ENCODE peak calls at places on chromosomes 16 and 17, in five cellular contexts. S is A549, Q is IMR-90, R is SK-N-SH, X is K562. O is an unnamed sample.
A peak's percentile ranks its signal among the peaks of the same experiment; 100 is the strongest.

GRCh38 chr17:6639014-6639650 is 1.4 kb downstream of the KIAA0753 start:
- DNase-seq in X (peak; percentile 25), S (no peak), R (no peak), Q (no peak), O (no peak)

GRCh38 chr16:49654425-49654824 is 201.5 kb downstream of the ZNF423 start:
- DNase-seq in Q (no peak), X (no peak), S (no peak), R (no peak), O (no peak)

GRCh38 chr17:7436556-7437368 is 1.5 kb downstream of the TMEM102 start:
- DNase-seq in R (peak; percentile 80), Q (peak; percentile 75), S (peak; percentile 92), X (no peak), O (no peak)

GRCh38 chr17:81514735-81515529 is 2.3 kb upstream of the ACTG1 start:
- DNase-seq in X (peak; percentile 31), Q (peak; percentile 82), R (peak; percentile 90), S (peak; percentile 86), O (no peak)

GRCh38 chr17:77248216-77249054 is 107.7 kb downstream of the SEC14L1 start:
- DNase-seq in Q (no peak), R (no peak), S (no peak), X (no peak), O (no peak)

GRCh38 chr16:53703590-53704444 is at the start of the genes FTO and RPGRIP1L:
- DNase-seq in X (peak; percentile 93), R (peak; percentile 93), Q (peak; percentile 99), S (peak; percentile 99), O (peak; percentile 98)

GRCh38 chr17:18141210-18141803 is 32.8 kb downstream of the MYO15A start:
- DNase-seq in X (peak; percentile 35), Q (peak; percentile 55), R (peak; percentile 72), S (peak; percentile 64), O (no peak)

GRCh38 chr17:46127524-46127923 is 65.7 kb downstream of the KANSL1 start:
- DNase-seq in X (no peak), S (no peak), R (no peak), Q (no peak), O (no peak)

GRCh38 chr16:13150181-13150885 is 248.9 kb downstream of the SHISA9 start:
- DNase-seq in X (no peak), S (no peak), Q (no peak), R (no peak), O (no peak)

GRCh38 chr17:44095647-44096496 is 25.3 kb downstream of the G6PC3 start:
- DNase-seq in X (peak; percentile 86), Q (peak; percentile 93), S (peak; percentile 94), R (peak; percentile 85), O (no peak)

GRCh38 chr16:85757341-85757822 is 6.5 kb upstream of the C16orf74 start:
- DNase-seq in R (no peak), Q (peak; percentile 89), S (no peak), X (no peak), O (peak; percentile 57)

GRCh38 chr17:49468827-49469385 is 26.2 kb upstream of the NGFR start:
- DNase-seq in Q (no peak), R (no peak), X (no peak), S (no peak), O (no peak)

GRCh38 chr16:78298986-78299385 is 199.5 kb downstream of the WWOX start:
- DNase-seq in S (no peak), X (peak; percentile 26), R (no peak), Q (no peak), O (no peak)

GRCh38 chr17:11269210-11269609 is 28.2 kb downstream of the SHISA6 start:
- DNase-seq in R (no peak), X (no peak), S (no peak), Q (no peak), O (no peak)

GRCh38 chr16:75486014-75486404 is 9.2 kb downstream of the CHST6 start:
- DNase-seq in Q (no peak), X (no peak), R (no peak), S (no peak), O (no peak)

GRCh38 chr17:17050346-17051345 is 8.4 kb downstream of the MPRIP start:
- DNase-seq in X (no peak), S (no peak), R (no peak), Q (no peak), O (no peak)

GRCh38 chr16:49466529-49466831 is 92.9 kb downstream of the C16orf78 start:
- DNase-seq in X (no peak), R (no peak), Q (no peak), S (no peak), O (no peak)

GRCh38 chr16:56195151-56195550 is 3.9 kb downstream of the GNAO1 start:
- DNase-seq in S (no peak), R (no peak), Q (no peak), X (no peak), O (no peak)

GRCh38 chr16:29994613-29995329 is 646 bp downstream of the HIRIP3 start:
- DNase-seq in X (peak; percentile 81), S (no peak), R (peak; percentile 58), Q (peak; percentile 66), O (no peak)

GRCh38 chr16:22890976-22891375 is 77.0 kb downstream of the HS3ST2 start:
- DNase-seq in S (no peak), R (no peak), Q (no peak), X (no peak), O (no peak)

GRCh38 chr17:42655528-42655927 is 3.6 kb upstream of the TUBG2 start:
- DNase-seq in R (no peak), S (no peak), Q (peak; percentile 93), X (no peak), O (no peak)

GRCh38 chr16:54597222-54597621 is 310.6 kb upstream of the IRX3 start:
- DNase-seq in Q (no peak), X (no peak), R (no peak), S (no peak), O (no peak)

GRCh38 chr16:2037631-2038358 is 9.8 kb downstream of the NTHL1 start:
- DNase-seq in X (no peak), R (no peak), S (no peak), Q (no peak), O (no peak)

GRCh38 chr16:55261301-55261700 is 62.7 kb upstream of the IRX6 start:
- DNase-seq in Q (no peak), X (no peak), S (no peak), R (no peak), O (no peak)

GRCh38 chr17:36147601-36148000 is 28.8 kb downstream of the TBC1D3B start:
- DNase-seq in X (no peak), S (no peak), Q (no peak), R (no peak), O (no peak)

GRCh38 chr17:36151891-36152638 is 24.4 kb downstream of the TBC1D3B start:
- DNase-seq in X (no peak), Q (no peak), R (no peak), S (no peak), O (no peak)

GRCh38 chr17:36149296-36149820 is 27.1 kb downstream of the TBC1D3B start:
- DNase-seq in Q (peak; percentile 33), X (peak; percentile 28), S (peak; percentile 14), R (no peak), O (no peak)

GRCh38 chr17:36144981-36145729 is 31.3 kb downstream of the TBC1D3B start:
- DNase-seq in Q (no peak), R (no peak), X (no peak), S (no peak), O (no peak)

DNA sequence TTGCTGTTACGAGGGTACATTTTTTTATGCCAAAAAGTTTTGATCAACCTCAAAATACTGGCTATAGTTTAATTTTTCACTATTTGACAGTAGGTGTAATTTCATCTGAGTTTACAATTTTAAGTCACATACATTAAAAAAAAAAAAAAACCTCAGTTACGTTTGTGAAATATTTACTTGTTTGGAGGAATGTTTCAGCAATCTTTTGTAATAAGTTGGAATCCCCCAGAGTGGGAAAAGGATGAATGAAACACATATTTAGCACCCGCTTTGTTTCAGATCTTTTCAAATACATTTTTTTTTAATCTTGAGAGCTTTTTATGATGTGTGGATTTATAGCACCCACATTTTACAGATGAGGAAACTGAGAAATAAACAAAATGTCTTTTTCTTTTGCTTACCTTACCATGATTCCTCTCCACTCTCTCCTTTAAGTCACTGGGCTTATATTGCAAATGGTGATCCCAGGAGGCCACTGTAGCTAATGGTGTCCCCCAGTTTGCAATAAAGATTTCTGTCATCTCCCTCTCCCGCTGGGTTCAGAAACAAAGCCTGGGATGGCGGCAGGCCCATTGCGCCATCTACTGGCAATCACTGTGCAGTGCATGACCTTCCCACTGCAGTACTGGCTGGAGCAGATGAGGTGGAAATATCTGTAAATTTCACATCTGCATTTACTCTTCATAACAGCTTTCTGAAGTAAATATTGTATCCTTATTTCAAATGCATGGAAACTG is 27.7 kb downstream of the TBC1D3B start:
- DNase-seq in Q (peak; percentile 55), R (peak; percentile 77), S (peak; percentile 57), X (peak; percentile 85), O (peak; percentile 57)
- TF ChIP-seq RCOR1 in Q (no peak), R (no peak), S (no peak), X (no peak), O (no peak)

DNA sequence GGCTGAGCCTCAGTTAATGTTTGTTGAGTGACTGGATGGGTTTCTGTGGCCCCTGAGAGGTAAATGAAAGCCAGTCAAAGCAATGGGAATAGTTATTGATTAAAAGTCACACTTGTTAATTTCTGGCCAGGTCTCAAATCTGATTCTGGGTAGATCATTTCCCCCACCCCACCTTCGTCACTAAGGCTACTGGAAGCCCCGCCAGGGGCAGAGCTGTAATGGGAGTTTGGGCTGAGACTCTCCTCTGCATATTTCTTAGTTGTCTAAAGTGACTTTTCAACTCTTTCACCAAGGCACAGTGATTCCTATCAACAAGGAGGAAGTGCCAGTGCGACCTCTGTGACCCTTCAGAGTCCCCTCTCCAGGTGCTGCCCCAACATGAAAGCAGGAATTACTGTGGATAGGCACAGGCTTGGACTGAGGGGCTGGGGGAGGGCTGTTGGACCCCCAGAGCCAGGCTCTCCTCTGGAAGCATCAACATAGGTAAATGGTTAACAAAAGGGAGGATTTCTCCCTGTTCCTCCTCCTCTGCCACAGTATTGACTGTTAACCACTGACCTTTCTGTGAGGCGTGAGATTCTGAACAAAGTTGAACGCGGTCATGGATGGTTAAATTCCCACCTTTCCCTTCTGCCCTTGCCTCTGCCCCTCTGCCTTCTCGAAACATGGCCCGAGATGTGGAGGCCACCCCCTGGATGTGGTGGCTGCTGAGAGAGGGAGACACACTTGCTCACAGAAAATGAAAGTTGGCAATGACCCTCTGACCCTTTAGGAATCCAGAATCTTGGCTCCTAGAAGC is 20.8 kb upstream of the TBX2 start:
- DNase-seq in R (no peak), S (no peak), X (no peak), Q (no peak), O (no peak)
- TF ChIP-seq RCOR1 in R (no peak), S (no peak), X (no peak), Q (no peak), O (no peak)

GRCh38 chr17:39198186-39198566 is 707 bp upstream of the CACNB1 start:
- DNase-seq in R (no peak), X (no peak), Q (no peak), S (no peak), O (no peak)

GRCh38 chr17:39199673-39199985 is 454 bp upstream of the RPL19 start:
- DNase-seq in Q (no peak), S (no peak), R (no peak), X (no peak), O (no peak)

GRCh38 chr17:39204245-39204644 is 4.2 kb downstream of the RPL19 start:
- DNase-seq in R (no peak), X (no peak), Q (no peak), S (no peak), O (no peak)

GRCh38 chr17:39199986-39200879 is at the start of gene RPL19:
- DNase-seq in Q (peak; percentile 96), S (peak; percentile 98), R (peak; percentile 92), X (peak; percentile 95), O (peak; percentile 81)

GRCh38 chr17:39200957-39201510 is 951 bp downstream of the RPL19 start:
- DNase-seq in R (no peak), X (no peak), Q (no peak), S (no peak), O (no peak)
- TF ChIP-seq RCOR1 in R (no peak), X (no peak), Q (no peak), S (no peak), O (no peak)

GRCh38 chr17:50807014-50807413 is 28.4 kb upstream of the WFIKKN2 start:
- DNase-seq in X (no peak), S (no peak), R (no peak), Q (no peak), O (no peak)
- TF ChIP-seq RCOR1 in X (no peak), S (no peak), R (no peak), Q (no peak), O (no peak)

O was measured in GM12878.